ENCODE peak calls at places on chromosomes 13 and 19, in five cellular contexts. K is stomach, Q is cardiac fibroblast, Y is vagina, P is ascending aorta. D is an unnamed sample.

GRCh38 chr13:113361406-113361805 is 2.5 kb downstream of the GRTP1 start:
- DNase-seq in K (no peak), Q (no peak), Y (no peak), P (peak), D (no peak)

GRCh38 chr13:24146961-24147569 is 13.5 kb upstream of the SPATA13 start:
- DNase-seq in K (no peak), Q (peak), Y (no peak), P (no peak), D (no peak)

GRCh38 chr19:18446811-18447359 is 9.0 kb upstream of the ISYNA1 start:
- DNase-seq in K (no peak), Q (no peak), Y (no peak), P (no peak), D (no peak)

GRCh38 chr19:2575734-2576481 is 100.0 kb downstream of the GADD45B start:
- DNase-seq in K (peak), Q (peak), Y (no peak), P (peak), D (peak)

GRCh38 chr19:27793128-27793643 is 1419.8 kb downstream of the UQCRFS1 start:
- DNase-seq in K (peak), Q (peak), Y (no peak), P (peak), D (no peak)

GRCh38 chr13:26941345-26942174 is 181.0 kb upstream of the GPR12 start:
- DNase-seq in K (no peak), Q (peak), Y (no peak), P (peak), D (no peak)

GRCh38 chr13:23639672-23640275 is 69.6 kb downstream of the TNFRSF19 start:
- DNase-seq in K (no peak), Q (no peak), Y (no peak), P (no peak), D (no peak)

GRCh38 chr19:4759388-4760284 is 31.9 kb upstream of the FEM1A start:
- DNase-seq in K (peak), Q (peak), Y (no peak), P (peak), D (peak)

GRCh38 chr19:11361037-11361770 is 6.0 kb downstream of the PLPPR2 start:
- DNase-seq in K (peak), Q (no peak), Y (no peak), P (no peak), D (no peak)

GRCh38 chr13:70995338-70995737 is 871.7 kb downstream of the DACH1 start:
- DNase-seq in K (no peak), Q (no peak), Y (no peak), P (no peak), D (no peak)

GRCh38 chr13:40433577-40433976 is 232.9 kb downstream of the FOXO1 start:
- DNase-seq in K (no peak), Q (no peak), Y (no peak), P (no peak), D (no peak)

GRCh38 chr19:18044825-18045304 is 36.9 kb downstream of the ARRDC2 start:
- DNase-seq in K (peak), Q (peak), Y (no peak), P (peak), D (peak)

GRCh38 chr13:49240017-49240416 is 7.7 kb upstream of the CDADC1 start:
- DNase-seq in K (no peak), Q (peak), Y (no peak), P (no peak), D (peak)

GRCh38 chr13:113946409-113947181 is 27.3 kb downstream of the C13orf46 start:
- DNase-seq in K (no peak), Q (no peak), Y (no peak), P (no peak), D (no peak)

GRCh38 chr13:110616103-110617101 is 1.1 kb downstream of the NAXD start:
- DNase-seq in K (peak), Q (peak), Y (no peak), P (peak), D (no peak)

GRCh38 chr19:33624586-33625153 is 2.9 kb downstream of the CHST8 start:
- DNase-seq in K (no peak), Q (no peak), Y (no peak), P (no peak), D (no peak)

GRCh38 chr19:1767464-1767933 is 14.2 kb downstream of the ONECUT3 start:
- DNase-seq in K (peak), Q (peak), Y (no peak), P (no peak), D (no peak)

GRCh38 chr13:45796421-45796960 is 55.1 kb downstream of the SIAH3 start:
- DNase-seq in K (no peak), Q (no peak), Y (no peak), P (peak), D (no peak)

GRCh38 chr13:35518337-35518736 is 41.8 kb upstream of the MAB21L1 start:
- DNase-seq in K (no peak), Q (no peak), Y (no peak), P (no peak), D (peak)

GRCh38 chr19:1481893-1482360 is 2.9 kb upstream of the C19orf25 start:
- DNase-seq in K (no peak), Q (no peak), Y (no peak), P (no peak), D (no peak)

GRCh38 chr13:81133066-81133465 is 792.1 kb upstream of the SPRY2 start:
- DNase-seq in K (no peak), Q (no peak), Y (no peak), P (no peak), D (peak)

GRCh38 chr13:98775844-98776598 is 23.5 kb upstream of the SLC15A1 start:
- DNase-seq in K (peak), Q (no peak), Y (no peak), P (no peak), D (no peak)

GRCh38 chr19:43765109-43765876 is 10.5 kb upstream of the SMG9 start:
- DNase-seq in K (peak), Q (peak), Y (no peak), P (peak), D (peak)

GRCh38 chr13:84605927-84606326 is 723.7 kb upstream of the SLITRK1 start:
- DNase-seq in K (no peak), Q (no peak), Y (no peak), P (no peak), D (no peak)

GRCh38 chr13:72638059-72638815 is 89.2 kb downstream of the MZT1 start:
- DNase-seq in K (no peak), Q (no peak), Y (no peak), P (no peak), D (peak)

GRCh38 chr19:42850981-42851717 is 28.4 kb downstream of the PSG1 start:
- DNase-seq in K (no peak), Q (peak), Y (no peak), P (peak), D (peak)

GRCh38 chr19:50518091-50519005 is 4.6 kb upstream of the ASPDH start:
- DNase-seq in K (no peak), Q (no peak), Y (no peak), P (no peak), D (no peak)

GRCh38 chr13:85509512-85509911 is 289.7 kb downstream of the SLITRK6 start:
- DNase-seq in K (no peak), Q (no peak), Y (no peak), P (no peak), D (no peak)

GRCh38 chr19:41945135-41945766 is 13.9 kb downstream of the RABAC1 start:
- DNase-seq in K (peak), Q (no peak), Y (no peak), P (no peak), D (no peak)

GRCh38 chr19:39246951-39247669 is 1.5 kb downstream of the IFNL4 start:
- DNase-seq in K (no peak), Q (peak), Y (no peak), P (no peak), D (no peak)

GRCh38 chr13:113648218-113648615 is 9.8 kb downstream of the ATP4B start:
- DNase-seq in K (peak), Q (no peak), Y (no peak), P (no peak), D (no peak)

GRCh38 chr19:39951686-39952085 is 17.3 kb upstream of the FCGBP start:
- DNase-seq in K (peak), Q (peak), Y (no peak), P (peak), D (no peak)

GRCh38 chr13:90414691-90415596 is 932.5 kb upstream of the MIR17HG start:
- DNase-seq in K (no peak), Q (peak), Y (no peak), P (no peak), D (peak)

GRCh38 chr19:39325778-39326680 is 5.4 kb upstream of the LRFN1 start:
- DNase-seq in K (no peak), Q (no peak), Y (no peak), P (no peak), D (no peak)

GRCh38 chr13:23322353-23323336 is 110.9 kb downstream of the SACS start:
- DNase-seq in K (no peak), Q (no peak), Y (no peak), P (no peak), D (no peak)

GRCh38 chr19:34452671-34453253 is 24.6 kb downstream of the UBA2 start:
- DNase-seq in K (no peak), Q (no peak), Y (no peak), P (no peak), D (no peak)

GRCh38 chr19:14470031-14470876 is 4.9 kb downstream of the PTGER1 start:
- DNase-seq in K (no peak), Q (no peak), Y (no peak), P (no peak), D (no peak)

GRCh38 chr19:14473915-14474578 is 1.1 kb downstream of the PTGER1 start:
- DNase-seq in K (peak), Q (no peak), Y (no peak), P (no peak), D (no peak)

GRCh38 chr19:14471436-14472187 is 3.5 kb downstream of the PTGER1 start:
- DNase-seq in K (no peak), Q (no peak), Y (no peak), P (no peak), D (no peak)

GRCh38 chr19:14473073-14473790 is 1.9 kb downstream of the PTGER1 start:
- DNase-seq in K (no peak), Q (no peak), Y (no peak), P (no peak), D (no peak)

GRCh38 chr19:14472202-14472961 is 2.8 kb downstream of the PTGER1 start:
- DNase-seq in K (peak), Q (peak), Y (no peak), P (peak), D (no peak)
- H3K4me3 ChIP-seq in K (peak), Q (no peak), Y (peak), P (peak), D (no peak)

GRCh38 chr13:39232999-39233398 is 194.7 kb downstream of the NHLRC3 start:
- DNase-seq in K (no peak), Q (no peak), Y (no peak), P (no peak), D (no peak)

DNA sequence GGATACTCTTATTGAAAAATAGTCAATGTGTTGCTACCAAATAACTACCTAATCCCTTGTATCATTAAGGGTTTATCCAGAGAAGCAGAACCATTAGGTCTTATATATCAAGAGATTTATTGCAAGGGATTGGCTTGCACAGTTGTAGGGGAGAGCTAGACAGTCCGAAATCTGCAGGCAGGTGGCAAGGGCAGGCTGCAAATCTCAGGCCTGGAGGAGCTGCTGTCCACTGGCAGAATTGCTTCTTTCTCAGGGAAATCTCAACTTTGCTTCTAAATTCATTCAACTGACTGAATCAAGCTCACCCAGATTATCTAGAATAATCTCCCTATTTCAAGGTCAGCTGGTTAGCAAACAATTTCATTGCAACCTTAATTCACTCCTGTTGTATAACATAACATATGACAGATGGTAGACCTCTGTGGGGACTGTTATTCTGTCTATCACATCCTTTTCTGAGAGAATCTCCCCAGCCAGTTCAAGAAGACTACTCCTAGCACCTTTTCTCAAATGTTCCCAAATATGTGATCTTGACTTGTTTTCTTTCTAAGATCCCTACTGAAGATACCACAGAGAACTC is 194.2 kb downstream of the NHLRC3 start:
- DNase-seq in K (no peak), Q (no peak), Y (no peak), P (no peak), D (no peak)
- TF ChIP-seq CTCF in K (no peak), Q (no peak), Y (no peak), P (no peak), D (no peak)

GRCh38 chr13:42478531-42479156 is 95.3 kb upstream of the TNFSF11 start:
- DNase-seq in K (no peak), Q (peak), Y (no peak), P (no peak), D (peak)

GRCh38 chr13:42474954-42475353 is 99.0 kb upstream of the TNFSF11 start:
- DNase-seq in K (no peak), Q (peak), Y (no peak), P (no peak), D (no peak)

DNA sequence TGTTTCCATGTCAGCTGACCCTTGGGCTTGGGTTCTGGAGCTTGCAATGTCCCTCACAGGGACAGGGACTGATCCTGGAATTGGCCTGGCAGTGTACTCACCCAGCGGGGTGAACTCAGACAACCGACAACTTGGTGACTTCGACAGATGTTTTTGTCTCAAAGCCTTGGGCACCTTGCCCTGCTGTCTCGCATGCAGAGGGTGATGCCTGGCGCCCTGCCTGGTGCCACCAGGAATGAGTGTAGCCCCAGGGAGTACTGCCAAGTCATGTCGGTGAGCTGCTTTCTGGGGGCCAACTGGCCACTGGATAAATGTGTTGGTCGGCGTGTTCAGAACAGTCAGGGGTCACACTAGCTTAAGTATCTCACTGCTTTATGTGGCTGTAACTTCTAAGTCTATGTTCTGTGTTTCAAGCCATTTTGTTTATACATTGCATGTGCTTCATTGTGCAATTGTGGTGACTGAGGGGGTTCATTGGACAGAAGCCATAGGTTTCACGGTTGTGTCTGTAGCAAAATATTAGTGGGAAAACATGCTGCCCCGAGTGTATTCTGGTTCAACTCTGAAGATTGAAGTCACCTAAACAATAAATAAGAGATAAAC is 96.3 kb upstream of the TNFSF11 start:
- DNase-seq in K (no peak), Q (peak), Y (no peak), P (no peak), D (peak)
- H3K4me3 ChIP-seq in K (no peak), Q (no peak), Y (no peak), P (no peak), D (no peak)

GRCh38 chr13:30898070-30898469 is 8.0 kb upstream of the MEDAG start:
- DNase-seq in K (no peak), Q (no peak), Y (no peak), P (no peak), D (no peak)

GRCh38 chr13:30898721-30899188 is 7.3 kb upstream of the MEDAG start:
- DNase-seq in K (no peak), Q (peak), Y (no peak), P (peak), D (no peak)

GRCh38 chr13:30889196-30889690 is 16.8 kb upstream of the MEDAG start:
- DNase-seq in K (no peak), Q (no peak), Y (no peak), P (no peak), D (no peak)

GRCh38 chr13:30895773-30896172 is 10.3 kb upstream of the MEDAG start:
- DNase-seq in K (no peak), Q (peak), Y (no peak), P (peak), D (no peak)

GRCh38 chr13:30892966-30893365 is 13.1 kb upstream of the MEDAG start:
- DNase-seq in K (no peak), Q (peak), Y (peak), P (peak), D (no peak)
- TF ChIP-seq CTCF in K (no peak), Q (peak), Y (no peak), P (peak), D (peak)

GRCh38 chr13:104099750-104100149 is 1033.5 kb upstream of the SLC10A2 start:
- DNase-seq in K (no peak), Q (no peak), Y (no peak), P (no peak), D (no peak)

GRCh38 chr13:104098421-104098820 is 1032.2 kb upstream of the SLC10A2 start:
- DNase-seq in K (no peak), Q (no peak), Y (no peak), P (no peak), D (no peak)
- H3K4me3 ChIP-seq in K (no peak), Q (no peak), Y (no peak), P (no peak), D (no peak)

GRCh38 chr19:46373573-46374359 is 26.9 kb downstream of the PPP5C start:
- DNase-seq in K (peak), Q (peak), Y (peak), P (peak), D (no peak)
- TF ChIP-seq CTCF in K (no peak), Q (no peak), Y (no peak), P (no peak), D (no peak)

GRCh38 chr19:10087296-10088061 is 1.4 kb downstream of the SHFL start:
- DNase-seq in K (no peak), Q (no peak), Y (no peak), P (no peak), D (no peak)
- H3K4me3 ChIP-seq in K (peak), Q (peak), Y (peak), P (peak), D (peak)

D was measured in astrocyte of the cerebellum.